ENCODE peak calls at places on chromosomes 11 and 22, in four cellular contexts. Q is NCI-H1105, G is COLO829, T is GM13977. I is an unnamed sample.
A peak's percentile ranks its signal among the peaks of the same experiment; 100 is the strongest.

GRCh38 chr11:64757549-64758329 is 2.0 kb downstream of the PYGM start:
- DNase-seq in Q (no peak), G (no peak), T (no peak), I (no peak)

GRCh38 chr11:132047167-132047566 is 676.8 kb downstream of the NTM start:
- DNase-seq in Q (no peak), G (no peak), T (no peak), I (no peak)

GRCh38 chr11:19060629-19061028 is at the start of gene MRGPRX2:
- DNase-seq in Q (no peak), G (no peak), T (no peak), I (no peak)

GRCh38 chr11:114348200-114349191 is 51.8 kb downstream of the C11orf71 start:
- DNase-seq in Q (peak; percentile 52), G (peak; percentile 14), T (peak; percentile 12), I (peak; percentile 72)

GRCh38 chr11:75673977-75674582 is 5.2 kb upstream of the MAP6 start:
- DNase-seq in Q (no peak), G (no peak), T (no peak), I (peak; percentile 84)

GRCh38 chr22:50507421-50507990 is at the start of gene LMF2:
- DNase-seq in Q (peak; percentile 93), G (peak; percentile 94), T (peak; percentile 99), I (peak; percentile 42)

GRCh38 chr11:121517996-121518395 is 65.2 kb upstream of the SORL1-AS1 start:
- DNase-seq in Q (no peak), G (no peak), T (no peak), I (no peak)

GRCh38 chr22:44479662-44480061 is 18.4 kb downstream of the RTL6 start:
- DNase-seq in Q (peak; percentile 33), G (no peak), T (no peak), I (no peak)

GRCh38 chr22:37213218-37213855 is 1.1 kb upstream of the SSTR3 start:
- DNase-seq in Q (no peak), G (no peak), T (no peak), I (no peak)

GRCh38 chr11:62601114-62601363 is 626 bp downstream of the MTA2 start:
- DNase-seq in Q (no peak), G (no peak), T (no peak), I (no peak)

GRCh38 chr11:36703055-36703404 is 105.0 kb upstream of the RAG2 start:
- DNase-seq in Q (no peak), G (no peak), T (peak; percentile 55), I (no peak)

GRCh38 chr22:50165438-50166123 is 5.0 kb upstream of the PANX2 start:
- DNase-seq in Q (no peak), G (no peak), T (no peak), I (no peak)

GRCh38 chr22:40797427-40797826 is 21.7 kb downstream of the SLC25A17 start:
- DNase-seq in Q (no peak), G (peak; percentile 46), T (no peak), I (peak; percentile 39)

GRCh38 chr22:25546242-25546641 is 18.2 kb upstream of the GRK3 start:
- DNase-seq in Q (no peak), G (no peak), T (no peak), I (no peak)

GRCh38 chr22:42623756-42624446 is 9.2 kb upstream of the POLDIP3 start:
- DNase-seq in Q (no peak), G (no peak), T (no peak), I (no peak)

GRCh38 chr22:41501209-41501608 is 32.3 kb downstream of the ACO2 start:
- DNase-seq in Q (no peak), G (no peak), T (peak; percentile 58), I (peak; percentile 9)

GRCh38 chr11:118789501-118790356 is 1.2 kb downstream of the DDX6 start:
- DNase-seq in Q (peak; percentile 65), G (peak; percentile 14), T (peak; percentile 56), I (peak; percentile 54)

GRCh38 chr11:15821471-15821870 is 534.9 kb downstream of the SOX6 start:
- DNase-seq in Q (no peak), G (no peak), T (no peak), I (peak; percentile 64)

GRCh38 chr22:35314161-35314942 is 14.7 kb downstream of the TOM1 start:
- DNase-seq in Q (no peak), G (no peak), T (no peak), I (no peak)